ENCODE peak calls at places on chromosome 7, in four cellular contexts. One of them, this sample, is unnamed.

GRCh38 chr7:137976700-137977099 is 25.2 kb downstream of the CREB3L2 start:
- DNase-seq in H9: no peak
- DNase-seq in mammary epithelial cell: no peak
- DNase-seq in neuronal stem cell: no peak
- DNase-seq in this sample: no peak

GRCh38 chr7:47902013-47902412 is 46.3 kb downstream of the PKD1L1 start:
- DNase-seq in neuronal stem cell: no peak
- DNase-seq in H9: no peak
- DNase-seq in mammary epithelial cell: no peak
- DNase-seq in this sample: no peak

GRCh38 chr7:106659369-106659962 is 1.5 kb downstream of the CCDC71L start:
- DNase-seq in H9: no peak
- DNase-seq in neuronal stem cell: no peak
- DNase-seq in mammary epithelial cell: no peak
- DNase-seq in this sample: no peak

GRCh38 chr7:13897825-13898224 is 91.6 kb downstream of the ETV1 start:
- DNase-seq in H9: no peak
- DNase-seq in mammary epithelial cell: no peak
- DNase-seq in neuronal stem cell: no peak
- DNase-seq in this sample: no peak

GRCh38 chr7:105689093-105689819 is 108.0 kb upstream of the EFCAB10 start:
- DNase-seq in H9: peak; percentile 93
- DNase-seq in neuronal stem cell: no peak
- DNase-seq in mammary epithelial cell: no peak
- DNase-seq in this sample: no peak

GRCh38 chr7:42661312-42661711 is 250.6 kb downstream of the C7orf25 start:
- DNase-seq in H9: no peak
- DNase-seq in mammary epithelial cell: peak; percentile 85
- DNase-seq in neuronal stem cell: no peak
- DNase-seq in this sample: no peak

GRCh38 chr7:4144801-4145470 is 537.2 kb upstream of the FOXK1 start:
- DNase-seq in neuronal stem cell: peak; percentile 57
- DNase-seq in H9: peak; percentile 61
- DNase-seq in mammary epithelial cell: no peak
- DNase-seq in this sample: no peak

GRCh38 chr7:98119257-98119918 is 12.7 kb downstream of the LMTK2 start:
- DNase-seq in H9: no peak
- DNase-seq in mammary epithelial cell: peak; percentile 72
- DNase-seq in neuronal stem cell: no peak
- DNase-seq in this sample: no peak

GRCh38 chr7:77157446-77157845 is 35.0 kb downstream of the CCDC146 start:
- DNase-seq in neuronal stem cell: no peak
- DNase-seq in mammary epithelial cell: peak; percentile 14
- DNase-seq in H9: no peak
- DNase-seq in this sample: no peak

GRCh38 chr7:2243483-2243840 is 1.4 kb downstream of the NUDT1 start:
- DNase-seq in mammary epithelial cell: no peak
- DNase-seq in neuronal stem cell: no peak
- DNase-seq in H9: no peak
- DNase-seq in this sample: no peak

GRCh38 chr7:31119249-31119648 is 67.1 kb downstream of the ADCYAP1R1 start:
- DNase-seq in H9: no peak
- DNase-seq in neuronal stem cell: no peak
- DNase-seq in mammary epithelial cell: no peak
- DNase-seq in this sample: no peak

GRCh38 chr7:140656548-140657515 is 15.9 kb upstream of the ADCK2 start:
- DNase-seq in neuronal stem cell: no peak
- DNase-seq in mammary epithelial cell: peak; percentile 83
- DNase-seq in H9: no peak
- DNase-seq in this sample: no peak

GRCh38 chr7:42093361-42093905 is 143.6 kb downstream of the GLI3 start:
- DNase-seq in neuronal stem cell: no peak
- DNase-seq in mammary epithelial cell: no peak
- DNase-seq in H9: no peak
- DNase-seq in this sample: no peak

GRCh38 chr7:150994141-150994837 is 3.5 kb downstream of the NOS3 start:
- DNase-seq in mammary epithelial cell: no peak
- DNase-seq in H9: no peak
- DNase-seq in neuronal stem cell: no peak
- DNase-seq in this sample: no peak

GRCh38 chr7:148303295-148304013 is 287.1 kb upstream of the C7orf33 start:
- DNase-seq in H9: no peak
- DNase-seq in neuronal stem cell: no peak
- DNase-seq in mammary epithelial cell: peak; percentile 65
- DNase-seq in this sample: no peak

GRCh38 chr7:100189061-100189460 is 11.3 kb downstream of the STAG3 start:
- DNase-seq in mammary epithelial cell: no peak
- DNase-seq in H9: no peak
- DNase-seq in neuronal stem cell: no peak
- DNase-seq in this sample: no peak

GRCh38 chr7:17681965-17682364 is 258.3 kb downstream of the SNX13 start:
- DNase-seq in H9: no peak
- DNase-seq in neuronal stem cell: no peak
- DNase-seq in mammary epithelial cell: no peak
- DNase-seq in this sample: no peak

GRCh38 chr7:112104153-112104552 is 102.0 kb downstream of the DOCK4 start:
- DNase-seq in neuronal stem cell: no peak
- DNase-seq in H9: no peak
- DNase-seq in mammary epithelial cell: no peak
- DNase-seq in this sample: no peak

GRCh38 chr7:2920041-2920440 is 75.9 kb upstream of the GNA12 start:
- DNase-seq in H9: no peak
- DNase-seq in neuronal stem cell: no peak
- DNase-seq in mammary epithelial cell: no peak
- DNase-seq in this sample: no peak

GRCh38 chr7:108146070-108146842 is 16.1 kb upstream of the LAMB4 start:
- DNase-seq in neuronal stem cell: peak; percentile 78
- DNase-seq in H9: peak; percentile 74
- DNase-seq in mammary epithelial cell: peak; percentile 54
- DNase-seq in this sample: peak; percentile 2

GRCh38 chr7:4621401-4621800 is 60.7 kb upstream of the FOXK1 start:
- DNase-seq in neuronal stem cell: no peak
- DNase-seq in mammary epithelial cell: peak; percentile 29
- DNase-seq in H9: no peak
- DNase-seq in this sample: no peak

GRCh38 chr7:51352174-51353145 is 35.9 kb upstream of the COBL start:
- DNase-seq in H9: peak; percentile 57
- DNase-seq in neuronal stem cell: no peak
- DNase-seq in mammary epithelial cell: no peak
- DNase-seq in this sample: no peak

GRCh38 chr7:47669178-47669878 is 87.4 kb upstream of the TNS3 start:
- DNase-seq in H9: no peak
- DNase-seq in neuronal stem cell: no peak
- DNase-seq in mammary epithelial cell: peak; percentile 65
- DNase-seq in this sample: no peak

GRCh38 chr7:118572604-118573003 is 348.1 kb downstream of the ANKRD7 start:
- DNase-seq in mammary epithelial cell: no peak
- DNase-seq in H9: no peak
- DNase-seq in neuronal stem cell: no peak
- DNase-seq in this sample: no peak

GRCh38 chr7:51256244-51256781 is 60.3 kb downstream of the COBL start:
- DNase-seq in mammary epithelial cell: no peak
- DNase-seq in H9: no peak
- DNase-seq in neuronal stem cell: no peak
- DNase-seq in this sample: no peak

GRCh38 chr7:28360739-28361138 is 51.6 kb upstream of the CREB5 start:
- DNase-seq in mammary epithelial cell: no peak
- DNase-seq in H9: no peak
- DNase-seq in neuronal stem cell: no peak
- DNase-seq in this sample: no peak

GRCh38 chr7:884191-885003 is 8.0 kb downstream of the GET4 start:
- DNase-seq in mammary epithelial cell: no peak
- DNase-seq in H9: no peak
- DNase-seq in neuronal stem cell: no peak
- DNase-seq in this sample: no peak

GRCh38 chr7:148035950-148036349 is 554.6 kb upstream of the C7orf33 start:
- DNase-seq in neuronal stem cell: no peak
- DNase-seq in H9: no peak
- DNase-seq in mammary epithelial cell: no peak
- DNase-seq in this sample: no peak

GRCh38 chr7:143408686-143409551 is at the start of gene EPHA1:
- DNase-seq in H9: peak; percentile 97
- DNase-seq in neuronal stem cell: no peak
- DNase-seq in mammary epithelial cell: peak; percentile 82
- DNase-seq in this sample: peak; percentile 36

GRCh38 chr7:138756591-138757222 is 41.1 kb upstream of the TMEM213 start:
- DNase-seq in neuronal stem cell: no peak
- DNase-seq in mammary epithelial cell: peak; percentile 69
- DNase-seq in H9: no peak
- DNase-seq in this sample: no peak

GRCh38 chr7:128831178-128831993 is 1.2 kb downstream of the FLNC start:
- DNase-seq in neuronal stem cell: peak; percentile 72
- DNase-seq in mammary epithelial cell: no peak
- DNase-seq in H9: peak; percentile 73
- DNase-seq in this sample: no peak

GRCh38 chr7:23117841-23118240 is 12.3 kb downstream of the KLHL7 start:
- DNase-seq in mammary epithelial cell: no peak
- DNase-seq in neuronal stem cell: no peak
- DNase-seq in H9: no peak
- DNase-seq in this sample: no peak

GRCh38 chr7:55130554-55131198 is 111.9 kb downstream of the EGFR start:
- DNase-seq in mammary epithelial cell: peak; percentile 68
- DNase-seq in H9: no peak
- DNase-seq in neuronal stem cell: peak; percentile 56
- DNase-seq in this sample: no peak

GRCh38 chr7:45573636-45574470 is at the start of gene ADCY1:
- DNase-seq in neuronal stem cell: peak; percentile 54
- DNase-seq in mammary epithelial cell: no peak
- DNase-seq in H9: no peak
- DNase-seq in this sample: no peak

DNA sequence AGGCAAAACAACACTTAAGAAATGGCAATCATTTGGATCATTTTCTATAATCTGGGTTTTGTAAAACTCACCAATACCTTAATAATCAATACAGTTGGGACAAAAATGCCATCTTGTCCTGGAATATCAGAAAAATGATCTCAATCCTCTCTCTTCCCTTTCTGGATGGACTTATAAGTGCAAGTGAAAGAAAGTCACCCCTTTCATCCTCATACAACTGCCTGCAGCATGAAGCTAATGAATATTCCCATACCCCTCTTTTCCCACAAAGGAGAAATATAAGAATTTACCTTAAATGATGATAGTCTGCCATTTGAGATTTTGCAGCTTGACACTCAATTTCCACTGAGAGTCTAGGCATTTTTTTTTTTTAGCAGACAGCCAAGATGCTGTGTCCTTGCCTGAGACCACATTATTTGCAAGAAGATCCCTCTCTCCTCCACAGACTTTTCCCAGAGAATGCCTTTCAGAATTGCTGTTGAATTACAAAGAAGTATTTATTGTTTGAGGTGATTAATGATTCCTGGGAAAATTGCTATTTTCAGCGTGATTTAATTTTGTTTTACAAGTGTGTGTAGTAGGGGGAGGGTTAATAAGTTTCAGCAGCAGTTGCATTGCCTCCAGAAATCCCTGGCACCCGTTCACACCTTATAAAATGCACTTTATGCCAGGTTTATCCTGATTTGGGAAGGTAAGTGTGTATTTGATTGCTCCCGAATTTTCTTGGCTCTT is 3.8 kb downstream of the HOXA4 start:
- DNase-seq in mammary epithelial cell: no peak
- DNase-seq in H9: no peak
- DNase-seq in neuronal stem cell: no peak
- DNase-seq in this sample: no peak
- H3K27me3 ChIP-seq in mammary epithelial cell: no peaks in the 10 kb centered on the region
- H3K27me3 ChIP-seq in H9: peaks cover 95% of the 10 kb centered on the region
- H3K27me3 ChIP-seq in neuronal stem cell: peaks cover 99% of the 10 kb centered on the region
- H3K27me3 ChIP-seq in this sample: peaks cover 6% of the 10 kb centered on the region

DNA sequence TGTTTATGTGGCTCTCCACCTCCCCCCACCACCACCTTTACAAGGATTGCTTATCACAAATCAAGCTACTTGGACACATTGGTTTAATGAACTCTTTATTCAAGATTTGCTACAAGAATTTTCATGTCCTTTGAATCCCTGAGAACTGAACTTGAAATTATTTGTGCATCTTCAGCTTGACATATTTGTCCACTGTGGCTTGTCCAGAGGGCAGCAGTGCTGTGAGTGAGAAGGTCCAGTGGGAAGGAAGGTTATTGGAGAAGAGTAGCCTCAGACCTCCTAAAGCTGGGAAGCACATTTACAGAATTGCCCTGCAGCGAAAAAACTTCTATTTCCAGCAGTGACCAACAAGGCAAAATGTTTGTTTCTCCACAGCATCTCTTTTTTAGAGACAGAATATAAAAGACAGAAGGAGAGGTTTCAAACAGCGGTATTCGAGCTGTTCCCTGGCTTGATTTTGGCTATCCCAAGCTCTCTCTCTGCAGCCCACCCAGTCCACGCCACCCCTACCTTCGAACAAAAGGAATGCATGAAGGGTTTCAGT is 2.2 kb upstream of the HOXA11 start:
- DNase-seq in mammary epithelial cell: no peak
- DNase-seq in neuronal stem cell: no peak
- DNase-seq in H9: no peak
- DNase-seq in this sample: no peak
- H3K27me3 ChIP-seq in mammary epithelial cell: peaks cover 51% of the 10 kb centered on the region
- H3K27me3 ChIP-seq in neuronal stem cell: peaks cover 98% of the 10 kb centered on the region
- H3K27me3 ChIP-seq in H9: peaks cover 97% of the 10 kb centered on the region
- H3K27me3 ChIP-seq in this sample: peaks cover 97% of the 10 kb centered on the region

DNA sequence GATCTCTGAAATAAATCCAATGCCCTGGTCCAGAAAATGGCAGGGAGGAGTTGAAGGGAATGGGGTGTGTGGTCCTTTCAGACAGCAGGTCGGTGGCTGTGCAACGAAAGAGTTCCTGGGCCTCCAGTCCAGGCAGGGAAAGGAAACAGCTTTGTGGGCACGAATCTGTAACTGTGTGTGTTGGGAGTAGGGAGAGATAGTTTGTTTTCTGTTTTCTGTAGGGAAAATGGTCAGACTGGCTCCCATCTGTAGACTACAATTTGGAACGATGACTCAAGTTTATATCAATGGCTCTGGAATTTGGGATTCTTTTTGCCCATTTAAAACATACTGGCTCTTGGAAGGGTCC is 2.6 kb upstream of the HOXA9 start:
- DNase-seq in neuronal stem cell: no peak
- DNase-seq in H9: no peak
- DNase-seq in mammary epithelial cell: no peak
- DNase-seq in this sample: no peak
- H3K27me3 ChIP-seq in neuronal stem cell: peaks cover 94% of the 10 kb centered on the region
- H3K27me3 ChIP-seq in H9: peaks cover 98% of the 10 kb centered on the region
- H3K27me3 ChIP-seq in mammary epithelial cell: peaks cover 17% of the 10 kb centered on the region
- H3K27me3 ChIP-seq in this sample: peaks cover 97% of the 10 kb centered on the region

DNA sequence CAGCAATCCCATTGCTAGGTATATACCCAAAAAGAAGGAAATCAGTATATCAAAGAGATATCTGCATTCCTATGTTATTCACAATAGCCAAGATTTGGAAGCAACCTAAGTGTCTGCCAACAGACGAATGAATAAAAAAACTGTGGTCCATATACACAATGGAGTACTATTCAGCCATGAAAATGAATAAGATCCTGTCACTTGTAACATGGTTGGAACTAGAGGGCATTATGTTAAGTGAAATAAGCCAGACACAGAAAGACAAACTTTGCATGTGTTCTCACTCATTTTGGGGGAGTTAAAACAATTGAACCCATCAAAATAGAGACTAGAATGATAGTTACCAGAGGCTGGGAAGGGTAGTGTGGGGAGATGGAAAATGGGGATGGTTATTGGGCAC is 323.5 kb upstream of the NFE2L3 start:
- DNase-seq in H9: no peak
- DNase-seq in neuronal stem cell: no peak
- DNase-seq in mammary epithelial cell: no peak
- DNase-seq in this sample: no peak
- H3K27me3 ChIP-seq in H9: no peaks in the 10 kb centered on the region
- H3K27me3 ChIP-seq in neuronal stem cell: no peaks in the 10 kb centered on the region
- H3K27me3 ChIP-seq in mammary epithelial cell: peaks cover 3% of the 10 kb centered on the region
- H3K27me3 ChIP-seq in this sample: no peaks in the 10 kb centered on the region

This sample was measured in effector memory CD4-positive, alpha-beta T cell.